ENCODE peak calls at places on chromosomes 16 and 17, in four cellular contexts. One of them, this sample, is unnamed.

GRCh38 chr17:77018504-77018903 is 122.3 kb upstream of the SEC14L1 start:
- DNase-seq in PC-3: no peak
- DNase-seq in ovary: no peak
- DNase-seq in uterus: no peak
- DNase-seq in this sample: no peak

GRCh38 chr17:13087802-13088201 is 70.0 kb upstream of the ELAC2 start:
- DNase-seq in ovary: no peak
- DNase-seq in uterus: no peak
- DNase-seq in PC-3: no peak
- DNase-seq in this sample: no peak

GRCh38 chr17:9200699-9201359 is 179.5 kb downstream of the NTN1 start:
- DNase-seq in PC-3: no peak
- DNase-seq in uterus: no peak
- DNase-seq in ovary: no peak
- DNase-seq in this sample: no peak

GRCh38 chr17:74795327-74796020 is 19.3 kb upstream of the NAT9 start:
- DNase-seq in PC-3: no peak
- DNase-seq in ovary: no peak
- DNase-seq in uterus: no peak
- DNase-seq in this sample: no peak

GRCh38 chr17:57541472-57542394 is 203.4 kb downstream of the CCDC182 start:
- DNase-seq in PC-3: no peak
- DNase-seq in uterus: peak
- DNase-seq in ovary: no peak
- DNase-seq in this sample: peak

GRCh38 chr17:80826955-80827645 is 164.5 kb upstream of the CHMP6 start:
- DNase-seq in ovary: no peak
- DNase-seq in PC-3: peak
- DNase-seq in uterus: peak
- DNase-seq in this sample: peak

GRCh38 chr17:39812466-39812865 is 51.6 kb downstream of the IKZF3 start:
- DNase-seq in uterus: no peak
- DNase-seq in ovary: no peak
- DNase-seq in PC-3: peak
- DNase-seq in this sample: no peak

GRCh38 chr17:44304651-44305050 is 3.8 kb upstream of the RUNDC3A start:
- DNase-seq in PC-3: no peak
- DNase-seq in ovary: no peak
- DNase-seq in uterus: no peak
- DNase-seq in this sample: no peak

GRCh38 chr16:68792465-68793324 is 50.6 kb upstream of the TANGO6 start:
- DNase-seq in uterus: no peak
- DNase-seq in ovary: no peak
- DNase-seq in PC-3: peak
- DNase-seq in this sample: no peak

GRCh38 chr17:77470800-77471733 is 330.3 kb downstream of the SEC14L1 start:
- DNase-seq in ovary: peak
- DNase-seq in PC-3: peak
- DNase-seq in uterus: peak
- DNase-seq in this sample: no peak

GRCh38 chr17:76481091-76481655 is 13.8 kb downstream of the AANAT start:
- DNase-seq in ovary: no peak
- DNase-seq in PC-3: no peak
- DNase-seq in uterus: no peak
- DNase-seq in this sample: peak

GRCh38 chr16:86579268-86580062 is 1.1 kb downstream of the FOXL1 start:
- DNase-seq in PC-3: no peak
- DNase-seq in uterus: no peak
- DNase-seq in ovary: no peak
- DNase-seq in this sample: no peak

GRCh38 chr17:21288581-21289017 is 4.1 kb downstream of the MAP2K3 start:
- DNase-seq in ovary: no peak
- DNase-seq in uterus: no peak
- DNase-seq in PC-3: peak
- DNase-seq in this sample: no peak

GRCh38 chr16:30348929-30349328 is 6.2 kb downstream of the CD2BP2 start:
- DNase-seq in uterus: no peak
- DNase-seq in PC-3: no peak
- DNase-seq in ovary: no peak
- DNase-seq in this sample: no peak

DNA sequence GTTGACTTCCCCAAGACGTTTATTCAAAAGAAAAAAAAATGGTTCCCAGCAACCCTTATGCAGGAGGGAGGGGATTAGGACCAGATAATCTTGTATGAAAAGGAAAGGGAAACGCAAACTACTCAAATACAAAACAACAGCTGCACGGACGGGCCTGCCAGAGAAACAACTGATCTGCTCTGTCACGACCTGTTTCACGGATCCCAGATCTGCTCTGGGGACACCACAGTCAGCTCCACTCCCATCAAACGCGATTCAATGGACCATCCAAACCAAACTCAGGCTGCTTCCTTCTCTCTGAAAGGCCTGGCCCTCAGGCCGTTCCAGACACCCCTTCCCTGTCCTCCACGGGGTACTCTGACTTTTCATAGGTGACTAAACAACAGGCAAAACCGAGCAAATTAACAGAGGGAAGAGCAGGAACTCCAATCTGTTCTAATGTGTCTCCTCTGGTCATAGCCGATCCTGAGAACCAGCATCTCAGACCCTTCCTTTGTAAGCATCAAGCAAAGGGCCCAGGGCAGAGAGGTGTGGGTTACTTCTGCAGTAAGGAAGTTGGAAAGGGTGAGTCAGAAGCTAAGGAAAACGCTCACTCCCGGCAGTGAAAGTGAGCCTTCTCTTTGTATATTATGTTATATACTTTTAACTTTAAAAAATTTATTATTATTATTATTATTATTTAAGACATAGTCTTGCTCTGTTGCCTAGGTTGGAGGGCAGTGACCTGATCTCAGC is 77.5 kb downstream of the MRM3 start:
- DNase-seq in ovary: peak
- DNase-seq in PC-3: no peak
- DNase-seq in uterus: peak
- DNase-seq in this sample: peak
- H3K27ac ChIP-seq in ovary: no peak
- H3K27ac ChIP-seq in PC-3: no peak
- H3K27ac ChIP-seq in uterus: peak
- H3K27ac ChIP-seq in this sample: peak

DNA sequence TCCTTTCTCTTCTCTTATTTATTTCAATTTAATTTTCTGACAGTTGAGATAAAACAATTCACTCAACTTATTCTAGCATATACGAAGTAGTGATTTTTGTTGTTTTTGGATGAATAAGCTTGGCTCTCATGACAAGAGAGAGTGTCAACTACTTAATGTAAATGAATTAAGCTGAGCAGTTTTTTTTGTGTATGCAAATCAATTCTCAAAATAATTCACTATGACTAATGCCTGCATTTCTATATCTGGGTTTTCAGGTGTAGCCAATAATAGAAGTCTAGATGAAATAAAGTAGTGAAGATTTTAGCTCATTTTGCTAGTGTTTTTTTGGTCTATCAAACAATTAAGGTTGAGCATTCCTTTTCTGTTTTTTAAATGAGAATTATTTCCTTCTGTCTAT is 1354.0 kb downstream of the CDH8 start:
- DNase-seq in uterus: no peak
- DNase-seq in PC-3: no peak
- DNase-seq in ovary: no peak
- DNase-seq in this sample: no peak
- H3K27ac ChIP-seq in uterus: no peak
- H3K27ac ChIP-seq in PC-3: no peak
- H3K27ac ChIP-seq in ovary: no peak
- H3K27ac ChIP-seq in this sample: no peak

GRCh38 chr17:82603981-82604448 is 44.2 kb downstream of the WDR45B start:
- DNase-seq in uterus: peak
- DNase-seq in ovary: no peak
- DNase-seq in PC-3: no peak
- DNase-seq in this sample: peak
- H3K27ac ChIP-seq in uterus: no peak
- H3K27ac ChIP-seq in ovary: no peak
- H3K27ac ChIP-seq in PC-3: no peak
- H3K27ac ChIP-seq in this sample: no peak

GRCh38 chr16:57479043-57479421 is 7.3 kb downstream of the DOK4 start:
- DNase-seq in ovary: no peak
- DNase-seq in uterus: no peak
- DNase-seq in PC-3: no peak
- DNase-seq in this sample: no peak
- H3K27ac ChIP-seq in ovary: peak
- H3K27ac ChIP-seq in uterus: peak
- H3K27ac ChIP-seq in PC-3: no peak
- H3K27ac ChIP-seq in this sample: no peak

GRCh38 chr17:81980122-81980521 is 2.7 kb downstream of the ASPSCR1 start:
- DNase-seq in PC-3: no peak
- DNase-seq in ovary: no peak
- DNase-seq in uterus: no peak
- DNase-seq in this sample: no peak
- H3K27ac ChIP-seq in PC-3: no peak
- H3K27ac ChIP-seq in ovary: no peak
- H3K27ac ChIP-seq in uterus: no peak
- H3K27ac ChIP-seq in this sample: no peak

GRCh38 chr16:27340654-27341053 is 26.9 kb downstream of the IL4R start:
- DNase-seq in ovary: no peak
- DNase-seq in PC-3: no peak
- DNase-seq in uterus: no peak
- DNase-seq in this sample: no peak
- H3K27ac ChIP-seq in ovary: no peak
- H3K27ac ChIP-seq in PC-3: no peak
- H3K27ac ChIP-seq in uterus: no peak
- H3K27ac ChIP-seq in this sample: peak

DNA sequence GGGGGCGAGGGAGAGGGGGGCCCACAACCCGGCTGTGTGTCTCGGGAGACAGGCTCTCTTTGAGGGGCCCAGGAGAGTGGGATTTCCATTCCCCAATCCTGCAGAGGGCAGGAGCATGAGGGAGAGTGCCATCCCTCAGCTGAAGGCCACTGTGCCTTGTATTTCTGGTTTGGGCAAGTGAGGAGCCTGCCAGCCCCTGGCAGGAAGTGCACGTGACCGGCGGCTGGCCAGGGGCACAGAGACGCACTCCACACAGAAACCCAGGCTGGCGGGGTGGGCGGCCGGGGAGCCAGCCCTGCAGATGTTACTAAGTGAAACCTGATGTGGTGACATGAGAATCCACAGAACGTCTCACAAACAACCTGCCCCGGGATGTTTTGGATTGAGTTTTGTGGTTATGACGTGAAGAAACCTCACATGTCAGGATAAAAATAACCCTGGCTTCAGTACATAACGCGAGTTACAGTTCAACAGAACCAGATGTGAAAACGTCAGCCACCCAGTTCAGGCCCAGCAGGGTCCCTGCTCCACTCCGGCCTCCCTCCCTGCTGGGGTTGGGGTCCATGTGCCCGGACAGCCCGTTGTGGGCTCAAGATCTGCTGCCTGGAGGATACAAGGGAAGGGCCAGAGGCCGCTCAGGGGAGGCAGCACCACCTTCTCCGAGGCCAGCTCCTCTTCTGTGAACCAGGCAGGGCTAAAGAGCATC is 51.7 kb upstream of the MTSS2 start:
- DNase-seq in PC-3: no peak
- DNase-seq in uterus: peak
- DNase-seq in ovary: no peak
- DNase-seq in this sample: peak
- H3K27ac ChIP-seq in PC-3: no peak
- H3K27ac ChIP-seq in uterus: peak
- H3K27ac ChIP-seq in ovary: peak
- H3K27ac ChIP-seq in this sample: peak

DNA sequence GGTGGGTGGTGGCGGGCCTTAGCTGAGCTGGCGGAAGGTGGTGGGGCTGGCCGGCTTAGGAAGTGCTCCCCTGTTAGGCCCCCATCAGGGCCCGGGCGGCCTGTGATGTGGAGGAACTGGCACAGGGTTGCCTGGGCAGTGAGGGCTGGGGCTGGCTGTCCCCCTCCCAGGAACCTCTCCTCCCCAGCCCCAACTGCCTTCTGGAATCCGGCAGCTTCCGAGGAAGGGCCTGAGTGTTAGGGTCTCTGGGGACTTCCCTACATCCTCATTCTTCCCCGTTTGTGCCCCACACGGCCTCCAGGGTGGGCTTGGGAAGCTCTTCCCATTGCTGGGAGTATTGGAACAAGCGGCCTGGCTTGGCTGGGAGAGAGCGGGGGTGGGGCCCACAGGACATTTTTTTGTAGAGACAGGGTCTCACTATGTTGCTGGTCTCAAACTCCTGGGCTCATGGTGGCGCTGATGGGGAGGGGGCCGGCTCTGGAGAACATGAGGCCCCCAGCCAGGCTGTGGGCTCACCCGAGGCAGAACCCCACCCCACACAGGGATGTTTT is 89.9 kb upstream of the CIBAR2 start:
- DNase-seq in ovary: peak
- DNase-seq in PC-3: no peak
- DNase-seq in uterus: peak
- DNase-seq in this sample: no peak
- H3K27ac ChIP-seq in ovary: peak
- H3K27ac ChIP-seq in PC-3: no peak
- H3K27ac ChIP-seq in uterus: peak
- H3K27ac ChIP-seq in this sample: peak